ENCODE peak calls at places on chromosome 10, in five cellular contexts. One of them, this sample, is unnamed.

GRCh38 chr10:1050555-1050954 is 1.6 kb upstream of the IDI1 start:
- DNase-seq in adrenal gland: no peak
- DNase-seq in cardiac muscle cell: no peak
- DNase-seq in fibroblast of pulmonary artery: no peak
- DNase-seq in fibroblast of lung: no peak
- DNase-seq in this sample: no peak

GRCh38 chr10:4127518-4128315 is 342.7 kb upstream of the KLF6 start:
- DNase-seq in adrenal gland: peak
- DNase-seq in cardiac muscle cell: no peak
- DNase-seq in fibroblast of pulmonary artery: no peak
- DNase-seq in fibroblast of lung: no peak
- DNase-seq in this sample: no peak

GRCh38 chr10:33327750-33328149 is 6.7 kb downstream of the NRP1 start:
- DNase-seq in adrenal gland: no peak
- DNase-seq in cardiac muscle cell: peak
- DNase-seq in fibroblast of pulmonary artery: no peak
- DNase-seq in fibroblast of lung: peak
- DNase-seq in this sample: peak

GRCh38 chr10:131776496-131776895 is 124.3 kb upstream of the PPP2R2D start:
- DNase-seq in adrenal gland: no peak
- DNase-seq in cardiac muscle cell: no peak
- DNase-seq in fibroblast of pulmonary artery: no peak
- DNase-seq in fibroblast of lung: no peak
- DNase-seq in this sample: no peak

GRCh38 chr10:106930751-106931150 is 233.8 kb downstream of the SORCS1 start:
- DNase-seq in adrenal gland: no peak
- DNase-seq in cardiac muscle cell: no peak
- DNase-seq in fibroblast of pulmonary artery: no peak
- DNase-seq in fibroblast of lung: no peak
- DNase-seq in this sample: no peak

GRCh38 chr10:44395396-44395795 is 10.5 kb upstream of the CXCL12 start:
- DNase-seq in adrenal gland: no peak
- DNase-seq in cardiac muscle cell: no peak
- DNase-seq in fibroblast of pulmonary artery: no peak
- DNase-seq in fibroblast of lung: no peak
- DNase-seq in this sample: no peak

GRCh38 chr10:84590794-84591193 is 262.4 kb downstream of the CCSER2 start:
- DNase-seq in adrenal gland: no peak
- DNase-seq in cardiac muscle cell: no peak
- DNase-seq in fibroblast of pulmonary artery: no peak
- DNase-seq in fibroblast of lung: no peak
- DNase-seq in this sample: no peak

GRCh38 chr10:16381083-16381482 is 55.7 kb upstream of the PTER start:
- DNase-seq in adrenal gland: no peak
- DNase-seq in cardiac muscle cell: no peak
- DNase-seq in fibroblast of pulmonary artery: no peak
- DNase-seq in fibroblast of lung: peak
- DNase-seq in this sample: peak

GRCh38 chr10:58570307-58570723 is 57.6 kb downstream of the BICC1 start:
- DNase-seq in adrenal gland: peak
- DNase-seq in cardiac muscle cell: peak
- DNase-seq in fibroblast of pulmonary artery: no peak
- DNase-seq in fibroblast of lung: peak
- DNase-seq in this sample: peak

GRCh38 chr10:58570979-58571378 is 58.3 kb downstream of the BICC1 start:
- DNase-seq in adrenal gland: no peak
- DNase-seq in cardiac muscle cell: no peak
- DNase-seq in fibroblast of pulmonary artery: no peak
- DNase-seq in fibroblast of lung: no peak
- DNase-seq in this sample: no peak

GRCh38 chr10:58576736-58577366 is 64.2 kb downstream of the BICC1 start:
- DNase-seq in adrenal gland: no peak
- DNase-seq in cardiac muscle cell: no peak
- DNase-seq in fibroblast of pulmonary artery: no peak
- DNase-seq in fibroblast of lung: no peak
- DNase-seq in this sample: no peak

GRCh38 chr10:58573970-58574538 is 61.4 kb downstream of the BICC1 start:
- DNase-seq in adrenal gland: no peak
- DNase-seq in cardiac muscle cell: peak
- DNase-seq in fibroblast of pulmonary artery: peak
- DNase-seq in fibroblast of lung: peak
- DNase-seq in this sample: no peak

GRCh38 chr10:58573144-58573543 is 60.5 kb downstream of the BICC1 start:
- DNase-seq in adrenal gland: no peak
- DNase-seq in cardiac muscle cell: no peak
- DNase-seq in fibroblast of pulmonary artery: no peak
- DNase-seq in fibroblast of lung: no peak
- DNase-seq in this sample: no peak
- H3K4me3 ChIP-seq in adrenal gland: no peak
- H3K4me3 ChIP-seq in cardiac muscle cell: no peak
- H3K4me3 ChIP-seq in fibroblast of pulmonary artery: no peak
- H3K4me3 ChIP-seq in fibroblast of lung: no peak
- H3K4me3 ChIP-seq in this sample: no peak

GRCh38 chr10:122519144-122519543 is 41.4 kb upstream of the DMBT1 start:
- DNase-seq in adrenal gland: no peak
- DNase-seq in cardiac muscle cell: no peak
- DNase-seq in fibroblast of pulmonary artery: no peak
- DNase-seq in fibroblast of lung: no peak
- DNase-seq in this sample: no peak
- H3K4me3 ChIP-seq in adrenal gland: no peak
- H3K4me3 ChIP-seq in cardiac muscle cell: no peak
- H3K4me3 ChIP-seq in fibroblast of pulmonary artery: no peak
- H3K4me3 ChIP-seq in fibroblast of lung: no peak
- H3K4me3 ChIP-seq in this sample: no peak

GRCh38 chr10:50990568-50991495 is 83.5 kb upstream of the PRKG1 start:
- DNase-seq in adrenal gland: peak
- DNase-seq in cardiac muscle cell: peak
- DNase-seq in fibroblast of pulmonary artery: peak
- DNase-seq in fibroblast of lung: peak
- DNase-seq in this sample: peak

GRCh38 chr10:50992356-50992866 is 81.9 kb upstream of the PRKG1 start:
- DNase-seq in adrenal gland: no peak
- DNase-seq in cardiac muscle cell: peak
- DNase-seq in fibroblast of pulmonary artery: peak
- DNase-seq in fibroblast of lung: no peak
- DNase-seq in this sample: peak

GRCh38 chr10:50991496-50992355 is 82.6 kb upstream of the PRKG1 start:
- DNase-seq in adrenal gland: peak
- DNase-seq in cardiac muscle cell: peak
- DNase-seq in fibroblast of pulmonary artery: peak
- DNase-seq in fibroblast of lung: peak
- DNase-seq in this sample: peak

GRCh38 chr10:50993817-50994251 is 80.5 kb upstream of the PRKG1 start:
- DNase-seq in adrenal gland: no peak
- DNase-seq in cardiac muscle cell: peak
- DNase-seq in fibroblast of pulmonary artery: peak
- DNase-seq in fibroblast of lung: peak
- DNase-seq in this sample: peak

DNA sequence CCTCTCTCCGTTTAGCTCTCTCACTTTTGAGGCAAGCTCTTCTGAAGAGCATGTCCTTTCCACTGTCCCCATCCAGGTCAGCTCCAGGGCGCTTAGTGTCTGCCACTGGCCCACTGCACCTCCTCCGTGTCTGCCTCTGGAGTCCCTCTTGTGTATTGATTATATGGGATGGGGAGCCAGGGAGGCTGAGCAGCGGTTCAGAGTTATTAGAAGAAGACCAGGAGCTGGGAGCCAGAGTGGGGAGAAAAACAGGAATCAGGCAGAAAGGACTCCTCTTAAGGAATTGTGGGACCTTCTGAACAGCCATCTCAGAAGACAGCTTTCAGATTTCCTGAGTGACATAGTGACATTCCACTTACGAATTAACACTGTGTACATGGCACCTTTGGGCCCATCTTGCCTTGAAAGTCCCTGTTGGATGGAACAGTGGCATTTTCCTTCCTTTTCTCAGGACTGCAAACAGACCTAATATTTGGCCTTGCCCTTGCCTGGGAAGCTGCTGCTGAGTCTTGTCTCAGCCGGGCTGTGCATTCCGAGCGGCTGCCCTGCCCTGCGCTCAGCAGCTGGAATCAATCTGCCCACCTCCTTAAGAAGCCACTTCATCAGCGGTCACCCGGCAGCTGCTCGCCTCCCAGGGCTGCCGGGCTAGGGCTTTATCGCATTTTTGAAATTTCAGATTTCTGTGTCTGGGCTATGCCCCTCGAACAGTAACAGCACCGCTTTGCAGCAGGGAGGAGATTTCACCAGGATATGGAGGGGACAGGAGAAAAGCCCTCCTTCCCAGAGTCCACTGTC is 81.1 kb upstream of the PRKG1 start:
- DNase-seq in adrenal gland: no peak
- DNase-seq in cardiac muscle cell: peak
- DNase-seq in fibroblast of pulmonary artery: peak
- DNase-seq in fibroblast of lung: peak
- DNase-seq in this sample: peak
- H3K4me3 ChIP-seq in adrenal gland: no peak
- H3K4me3 ChIP-seq in cardiac muscle cell: peak
- H3K4me3 ChIP-seq in fibroblast of pulmonary artery: peak
- H3K4me3 ChIP-seq in fibroblast of lung: peak
- H3K4me3 ChIP-seq in this sample: peak

DNA sequence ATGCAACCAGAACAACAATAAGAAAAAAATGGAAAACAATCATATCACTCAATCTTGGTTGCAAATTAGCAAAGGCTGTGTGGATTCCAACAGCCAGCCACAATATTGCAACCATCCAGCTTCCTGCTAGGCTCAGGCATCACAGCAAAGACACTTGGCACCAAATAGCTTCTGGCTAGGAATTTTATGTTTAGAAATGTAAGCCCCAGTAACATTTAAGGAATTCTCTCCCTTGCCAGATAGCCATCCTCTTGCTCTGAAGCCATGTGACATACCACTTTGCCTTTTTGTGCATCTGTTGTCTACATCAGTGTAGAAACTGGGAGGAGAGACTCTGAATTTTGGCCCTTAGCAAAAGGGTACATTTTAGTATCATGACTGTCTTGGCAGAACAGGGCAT is 22.2 kb downstream of the MKX start:
- DNase-seq in adrenal gland: no peak
- DNase-seq in cardiac muscle cell: peak
- DNase-seq in fibroblast of pulmonary artery: no peak
- DNase-seq in fibroblast of lung: peak
- DNase-seq in this sample: no peak
- H3K4me3 ChIP-seq in adrenal gland: no peak
- H3K4me3 ChIP-seq in cardiac muscle cell: no peak
- H3K4me3 ChIP-seq in fibroblast of pulmonary artery: no peak
- H3K4me3 ChIP-seq in fibroblast of lung: no peak
- H3K4me3 ChIP-seq in this sample: no peak

DNA sequence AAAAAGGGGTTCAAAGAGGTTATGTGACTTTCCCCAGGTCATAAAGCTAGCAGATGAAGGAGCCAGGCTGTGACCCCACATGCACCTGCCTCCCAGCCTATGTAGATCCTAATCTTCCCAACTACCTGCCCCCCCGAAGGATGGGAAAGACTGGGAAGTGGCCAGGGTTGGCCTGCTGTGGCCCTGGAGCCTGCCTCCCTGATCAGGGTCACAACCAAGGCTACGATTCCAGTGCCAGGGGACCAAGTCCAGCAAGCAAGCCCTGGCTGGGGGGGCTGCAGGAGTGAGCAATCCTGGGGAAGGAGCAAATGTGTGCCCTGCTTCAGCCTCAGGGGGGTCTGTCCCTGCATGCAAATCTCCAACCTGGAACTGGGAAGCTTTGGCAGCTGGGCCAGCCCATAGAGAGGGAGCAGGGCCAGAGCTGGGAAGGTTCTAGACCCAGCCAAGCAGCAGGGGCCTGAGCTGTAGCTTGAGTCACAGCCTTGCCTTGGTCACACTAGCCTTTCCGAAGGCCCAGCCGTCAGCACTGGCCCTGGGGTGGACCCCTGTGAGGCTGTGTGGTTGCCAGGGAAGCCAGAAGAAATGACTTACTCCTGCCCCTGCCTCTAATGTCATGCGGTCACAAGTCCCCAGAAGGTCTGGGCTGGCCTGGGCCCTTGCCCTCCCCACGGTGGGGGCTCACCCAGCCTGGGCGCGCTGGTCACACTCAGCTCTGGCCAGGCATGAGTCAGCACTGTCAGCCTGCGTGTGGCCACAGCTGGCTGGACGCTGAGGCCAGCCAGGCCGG is 96.4 kb upstream of the ZMIZ1 start:
- DNase-seq in adrenal gland: peak
- DNase-seq in cardiac muscle cell: peak
- DNase-seq in fibroblast of pulmonary artery: peak
- DNase-seq in fibroblast of lung: peak
- DNase-seq in this sample: peak
- H3K4me3 ChIP-seq in adrenal gland: no peak
- H3K4me3 ChIP-seq in cardiac muscle cell: no peak
- H3K4me3 ChIP-seq in fibroblast of pulmonary artery: no peak
- H3K4me3 ChIP-seq in fibroblast of lung: no peak
- H3K4me3 ChIP-seq in this sample: no peak

This sample was measured in choroid plexus epithelial cell.